ENCODE peak calls at places on chromosomes 1 and 21, in ten cellular contexts. One of them, this sample, is unnamed.
A peak's percentile ranks its signal among the peaks of the same experiment; 100 is the strongest.

GRCh38 chr1:29473167-29473855 is 237.0 kb downstream of the PTPRU start:
- DNase-seq in spleen: peak; percentile 40
- DNase-seq in Peyer's patch: no peak
- DNase-seq in PC-3: no peak
- DNase-seq in psoas muscle: no peak
- DNase-seq in body of pancreas: no peak
- DNase-seq in astrocyte: no peak
- DNase-seq in left ventricle myocardium inferior: no peak
- DNase-seq in GM23338: no peak
- DNase-seq in Panc1: no peak
- DNase-seq in this sample: no peak

GRCh38 chr1:181525104-181525721 is 41.9 kb downstream of the CACNA1E start:
- DNase-seq in body of pancreas: no peak
- DNase-seq in astrocyte: no peak
- DNase-seq in Panc1: no peak
- DNase-seq in PC-3: no peak
- DNase-seq in GM23338: no peak
- DNase-seq in Peyer's patch: no peak
- DNase-seq in left ventricle myocardium inferior: no peak
- DNase-seq in spleen: no peak
- DNase-seq in psoas muscle: no peak
- DNase-seq in this sample: no peak

GRCh38 chr1:29647581-29647980 is 411.3 kb downstream of the PTPRU start:
- DNase-seq in astrocyte: peak; percentile 30
- DNase-seq in psoas muscle: no peak
- DNase-seq in body of pancreas: no peak
- DNase-seq in left ventricle myocardium inferior: no peak
- DNase-seq in spleen: no peak
- DNase-seq in GM23338: no peak
- DNase-seq in Panc1: no peak
- DNase-seq in Peyer's patch: no peak
- DNase-seq in PC-3: peak; percentile 12
- DNase-seq in this sample: no peak

GRCh38 chr1:10966233-10966632 is 46.2 kb upstream of the TARDBP start:
- DNase-seq in left ventricle myocardium inferior: no peak
- DNase-seq in spleen: no peak
- DNase-seq in GM23338: no peak
- DNase-seq in Peyer's patch: no peak
- DNase-seq in psoas muscle: no peak
- DNase-seq in body of pancreas: no peak
- DNase-seq in PC-3: no peak
- DNase-seq in Panc1: no peak
- DNase-seq in astrocyte: no peak
- DNase-seq in this sample: no peak

GRCh38 chr21:18155508-18156193 is 89.0 kb upstream of the CHODL start:
- DNase-seq in Panc1: no peak
- DNase-seq in left ventricle myocardium inferior: no peak
- DNase-seq in PC-3: peak; percentile 9
- DNase-seq in Peyer's patch: no peak
- DNase-seq in GM23338: peak; percentile 80
- DNase-seq in astrocyte: peak; percentile 36
- DNase-seq in spleen: no peak
- DNase-seq in body of pancreas: no peak
- DNase-seq in psoas muscle: no peak
- DNase-seq in this sample: no peak

GRCh38 chr1:169999357-169999756 is 75.1 kb downstream of the KIFAP3 start:
- DNase-seq in GM23338: no peak
- DNase-seq in PC-3: peak; percentile 84
- DNase-seq in spleen: no peak
- DNase-seq in Peyer's patch: no peak
- DNase-seq in body of pancreas: no peak
- DNase-seq in psoas muscle: no peak
- DNase-seq in left ventricle myocardium inferior: peak; percentile 19
- DNase-seq in Panc1: peak; percentile 17
- DNase-seq in astrocyte: peak; percentile 97
- DNase-seq in this sample: no peak

GRCh38 chr1:155208656-155209372 is at the start of gene MTX1:
- DNase-seq in PC-3: peak; percentile 83
- DNase-seq in spleen: peak; percentile 97
- DNase-seq in Peyer's patch: peak; percentile 92
- DNase-seq in Panc1: peak; percentile 51
- DNase-seq in body of pancreas: peak; percentile 89
- DNase-seq in left ventricle myocardium inferior: peak; percentile 93
- DNase-seq in GM23338: peak; percentile 96
- DNase-seq in astrocyte: peak; percentile 61
- DNase-seq in psoas muscle: peak; percentile 94
- DNase-seq in this sample: peak; percentile 89

GRCh38 chr1:5370321-5370720 is 621.9 kb downstream of the NPHP4 start:
- DNase-seq in left ventricle myocardium inferior: no peak
- DNase-seq in astrocyte: no peak
- DNase-seq in Panc1: no peak
- DNase-seq in psoas muscle: no peak
- DNase-seq in spleen: no peak
- DNase-seq in PC-3: no peak
- DNase-seq in body of pancreas: no peak
- DNase-seq in Peyer's patch: no peak
- DNase-seq in GM23338: no peak
- DNase-seq in this sample: no peak

GRCh38 chr1:219910716-219911115 is 17.6 kb downstream of the SLC30A10 start:
- DNase-seq in psoas muscle: no peak
- DNase-seq in left ventricle myocardium inferior: no peak
- DNase-seq in astrocyte: no peak
- DNase-seq in Panc1: no peak
- DNase-seq in spleen: no peak
- DNase-seq in PC-3: no peak
- DNase-seq in GM23338: no peak
- DNase-seq in Peyer's patch: no peak
- DNase-seq in body of pancreas: no peak
- DNase-seq in this sample: no peak

GRCh38 chr21:43018519-43018918 is 44.2 kb downstream of the PKNOX1 start:
- DNase-seq in left ventricle myocardium inferior: no peak
- DNase-seq in Panc1: no peak
- DNase-seq in GM23338: no peak
- DNase-seq in PC-3: no peak
- DNase-seq in spleen: no peak
- DNase-seq in astrocyte: no peak
- DNase-seq in body of pancreas: no peak
- DNase-seq in psoas muscle: no peak
- DNase-seq in Peyer's patch: no peak
- DNase-seq in this sample: no peak

GRCh38 chr1:3550511-3551289 is 60.6 kb downstream of the MEGF6 start:
- DNase-seq in PC-3: no peak
- DNase-seq in GM23338: no peak
- DNase-seq in left ventricle myocardium inferior: no peak
- DNase-seq in spleen: no peak
- DNase-seq in Panc1: no peak
- DNase-seq in Peyer's patch: no peak
- DNase-seq in psoas muscle: no peak
- DNase-seq in astrocyte: no peak
- DNase-seq in body of pancreas: no peak
- DNase-seq in this sample: no peak

DNA sequence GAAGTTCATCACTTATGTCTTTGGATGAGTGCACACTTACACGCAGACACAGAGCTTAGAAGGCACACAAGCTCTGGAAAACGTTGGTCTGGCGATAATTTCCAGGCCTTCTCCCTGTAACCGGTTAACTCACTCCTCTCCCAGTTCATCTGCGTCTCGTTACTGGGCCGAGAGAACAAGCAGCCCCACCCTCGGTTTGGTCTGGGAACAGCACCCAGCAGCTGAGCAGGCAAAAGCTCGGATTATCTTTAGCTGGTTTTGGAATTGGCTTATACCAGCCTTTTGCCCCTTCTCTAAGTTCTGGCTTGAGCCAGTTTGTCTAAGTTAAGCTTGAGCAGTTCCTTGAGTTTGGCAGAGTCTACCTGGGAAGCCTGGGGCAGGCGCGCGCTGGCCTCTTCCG is 27.3 kb upstream of the COL6A1 start:
- DNase-seq in psoas muscle: no peak
- DNase-seq in left ventricle myocardium inferior: no peak
- DNase-seq in Panc1: no peak
- DNase-seq in body of pancreas: no peak
- DNase-seq in Peyer's patch: no peak
- DNase-seq in spleen: no peak
- DNase-seq in astrocyte: no peak
- DNase-seq in GM23338: peak; percentile 40
- DNase-seq in PC-3: no peak
- DNase-seq in this sample: no peak
- TF ChIP-seq CTCF in psoas muscle: no peak
- TF ChIP-seq CTCF in left ventricle myocardium inferior: peak; percentile 41
- TF ChIP-seq CTCF in Panc1: no peak
- TF ChIP-seq CTCF in body of pancreas: no peak
- TF ChIP-seq CTCF in Peyer's patch: no peak
- TF ChIP-seq CTCF in spleen: no peak
- TF ChIP-seq CTCF in astrocyte: no peak
- TF ChIP-seq CTCF in GM23338: no peak
- TF ChIP-seq CTCF in PC-3: no peak
- TF ChIP-seq CTCF in this sample: no peak

GRCh38 chr1:173862769-173863223 is 5.0 kb downstream of the GAS5 start:
- DNase-seq in body of pancreas: no peak
- DNase-seq in left ventricle myocardium inferior: no peak
- DNase-seq in GM23338: peak; percentile 58
- DNase-seq in astrocyte: no peak
- DNase-seq in spleen: no peak
- DNase-seq in Peyer's patch: no peak
- DNase-seq in psoas muscle: no peak
- DNase-seq in Panc1: no peak
- DNase-seq in PC-3: no peak
- DNase-seq in this sample: no peak
- H3K27ac ChIP-seq in body of pancreas: no peak overlapping the region
- H3K27ac ChIP-seq in left ventricle myocardium inferior: no peak overlapping the region
- H3K27ac ChIP-seq in GM23338: peak overlapping the region; percentile 96
- H3K27ac ChIP-seq in astrocyte: no peak overlapping the region
- H3K27ac ChIP-seq in spleen: no peak overlapping the region
- H3K27ac ChIP-seq in Peyer's patch: no peak overlapping the region
- H3K27ac ChIP-seq in psoas muscle: no peak overlapping the region
- H3K27ac ChIP-seq in Panc1: no peak overlapping the region
- H3K27ac ChIP-seq in PC-3: no peak overlapping the region
- H3K27ac ChIP-seq in this sample: no peak overlapping the region

DNA sequence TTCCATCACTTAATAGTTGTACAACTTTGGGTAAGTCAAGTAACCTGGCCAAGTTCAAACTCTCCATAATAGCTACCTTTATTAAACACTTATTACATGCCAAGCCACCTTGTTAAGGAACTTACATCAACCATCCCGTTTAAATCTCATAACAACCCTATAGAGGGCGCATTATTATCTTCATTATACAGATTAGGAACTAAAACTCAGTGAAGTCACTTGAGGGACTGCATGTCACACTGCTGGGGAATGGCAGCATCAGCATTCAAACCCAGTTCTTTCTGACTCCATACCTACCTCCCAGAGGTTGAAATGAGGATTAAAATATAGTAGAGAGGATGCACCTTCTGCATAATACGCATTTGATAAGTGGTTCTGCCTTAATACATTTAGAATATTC is 47.1 kb upstream of the PLA2G2C start:
- DNase-seq in astrocyte: no peak
- DNase-seq in Peyer's patch: no peak
- DNase-seq in psoas muscle: no peak
- DNase-seq in left ventricle myocardium inferior: no peak
- DNase-seq in PC-3: peak; percentile 70
- DNase-seq in body of pancreas: no peak
- DNase-seq in Panc1: no peak
- DNase-seq in spleen: no peak
- DNase-seq in GM23338: peak; percentile 73
- DNase-seq in this sample: no peak
- TF ChIP-seq CTCF in astrocyte: peak; percentile 46
- TF ChIP-seq CTCF in Peyer's patch: no peak
- TF ChIP-seq CTCF in psoas muscle: peak; percentile 28
- TF ChIP-seq CTCF in left ventricle myocardium inferior: peak; percentile 52
- TF ChIP-seq CTCF in PC-3: peak; percentile 74
- TF ChIP-seq CTCF in body of pancreas: no peak
- TF ChIP-seq CTCF in Panc1: peak; percentile 68
- TF ChIP-seq CTCF in spleen: peak; percentile 26
- TF ChIP-seq CTCF in GM23338: peak; percentile 56
- TF ChIP-seq CTCF in this sample: peak; percentile 30

GRCh38 chr21:37986000-37986399 is 69.7 kb upstream of the KCNJ6 start:
- DNase-seq in body of pancreas: no peak
- DNase-seq in psoas muscle: no peak
- DNase-seq in PC-3: no peak
- DNase-seq in Peyer's patch: no peak
- DNase-seq in Panc1: no peak
- DNase-seq in GM23338: no peak
- DNase-seq in left ventricle myocardium inferior: no peak
- DNase-seq in spleen: no peak
- DNase-seq in astrocyte: no peak
- DNase-seq in this sample: no peak

GRCh38 chr21:37986751-37987399 is 70.6 kb upstream of the KCNJ6 start:
- DNase-seq in Peyer's patch: no peak
- DNase-seq in Panc1: no peak
- DNase-seq in body of pancreas: no peak
- DNase-seq in GM23338: no peak
- DNase-seq in PC-3: peak; percentile 71
- DNase-seq in astrocyte: no peak
- DNase-seq in spleen: no peak
- DNase-seq in left ventricle myocardium inferior: no peak
- DNase-seq in psoas muscle: no peak
- DNase-seq in this sample: no peak

GRCh38 chr21:37983336-37984095 is 67.3 kb upstream of the KCNJ6 start:
- DNase-seq in psoas muscle: no peak
- DNase-seq in GM23338: no peak
- DNase-seq in spleen: no peak
- DNase-seq in Panc1: no peak
- DNase-seq in body of pancreas: no peak
- DNase-seq in PC-3: peak; percentile 93
- DNase-seq in left ventricle myocardium inferior: no peak
- DNase-seq in astrocyte: peak; percentile 2
- DNase-seq in Peyer's patch: no peak
- DNase-seq in this sample: no peak

GRCh38 chr21:37982496-37983318 is 66.5 kb upstream of the KCNJ6 start:
- DNase-seq in astrocyte: no peak
- DNase-seq in left ventricle myocardium inferior: no peak
- DNase-seq in Peyer's patch: no peak
- DNase-seq in body of pancreas: no peak
- DNase-seq in spleen: no peak
- DNase-seq in PC-3: peak; percentile 57
- DNase-seq in psoas muscle: no peak
- DNase-seq in Panc1: no peak
- DNase-seq in GM23338: no peak
- DNase-seq in this sample: no peak

DNA sequence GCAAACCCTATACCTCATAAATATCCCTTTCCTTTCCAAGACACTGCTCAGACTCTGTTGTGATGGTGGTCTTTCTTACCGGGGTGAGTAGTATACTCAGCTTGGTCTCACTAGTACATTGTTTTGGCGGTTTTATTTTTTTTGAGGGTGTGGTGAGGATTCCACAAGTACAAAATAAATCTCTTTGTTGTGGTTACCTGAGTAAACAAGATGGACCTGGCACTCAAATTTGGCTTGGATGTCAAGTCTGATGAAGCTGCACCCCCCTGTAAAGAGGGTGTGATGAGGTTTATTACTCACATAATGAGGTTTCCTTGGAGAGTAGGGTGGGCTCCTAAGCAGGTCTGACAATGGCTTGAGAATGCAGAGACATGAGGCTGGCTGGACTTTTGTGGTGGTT is 68.2 kb upstream of the KCNJ6 start:
- DNase-seq in spleen: no peak
- DNase-seq in Peyer's patch: no peak
- DNase-seq in psoas muscle: no peak
- DNase-seq in GM23338: no peak
- DNase-seq in Panc1: no peak
- DNase-seq in body of pancreas: no peak
- DNase-seq in PC-3: peak; percentile 71
- DNase-seq in left ventricle myocardium inferior: no peak
- DNase-seq in astrocyte: no peak
- DNase-seq in this sample: no peak
- H3K27ac ChIP-seq in spleen: no peak overlapping the region
- H3K27ac ChIP-seq in Peyer's patch: no peak overlapping the region
- H3K27ac ChIP-seq in psoas muscle: no peak overlapping the region
- H3K27ac ChIP-seq in GM23338: no peak overlapping the region
- H3K27ac ChIP-seq in Panc1: no peak overlapping the region
- H3K27ac ChIP-seq in body of pancreas: no peak overlapping the region
- H3K27ac ChIP-seq in PC-3: peak overlapping the region; percentile 94
- H3K27ac ChIP-seq in left ventricle myocardium inferior: no peak overlapping the region
- H3K27ac ChIP-seq in astrocyte: no peak overlapping the region
- H3K27ac ChIP-seq in this sample: no peak overlapping the region

This sample was measured in dorsolateral prefrontal cortex.